ENCODE peak calls at places on chromosomes 12 and 14, in eight cellular contexts. M is heart left ventricle, T is IMR-90, W is breast epithelium, X is sigmoid colon, A is body of pancreas, D is suprapubic skin, I is uterus. N is an unnamed sample. For H3K36me3, the result is how much of the 10 kb centered on the place peaks cover.

GRCh38 chr14:90777358-90777757 is 38.9 kb downstream of the TTC7B start:
- DNase-seq in I (no peak), A (no peak), M (no peak), X (no peak), W (no peak), T (no peak), D (no peak), N (no peak)

GRCh38 chr12:109763201-109763841 is 49.7 kb downstream of the FAM222A start:
- DNase-seq in D (no peak), X (peak), W (peak), T (peak), I (no peak), M (peak), A (peak), N (peak)

GRCh38 chr12:74412607-74413230 is 124.9 kb upstream of the ATXN7L3B start:
- DNase-seq in I (no peak), T (peak), W (no peak), D (no peak), M (no peak), A (no peak), X (no peak), N (no peak)

GRCh38 chr14:67405771-67406170 is 6.2 kb downstream of the PLEK2 start:
- DNase-seq in D (no peak), A (no peak), X (no peak), W (no peak), T (no peak), I (no peak), M (no peak), N (no peak)

GRCh38 chr14:74653386-74654138 is 41.5 kb upstream of the LTBP2 start:
- DNase-seq in D (no peak), X (no peak), T (no peak), W (no peak), M (no peak), A (no peak), I (no peak), N (no peak)

GRCh38 chr12:78470354-78471195 is 394.0 kb upstream of the SYT1 start:
- DNase-seq in M (no peak), X (no peak), T (peak), W (no peak), I (no peak), D (no peak), A (peak), N (no peak)

GRCh38 chr14:57889245-57889644 is 23.4 kb upstream of the SLC35F4 start:
- DNase-seq in A (no peak), T (no peak), M (peak), D (peak), W (no peak), X (no peak), I (peak), N (peak)

GRCh38 chr14:75022655-75023054 is 19.9 kb downstream of the EIF2B2 start:
- DNase-seq in X (no peak), T (no peak), A (no peak), M (peak), I (no peak), W (no peak), D (no peak), N (peak)

GRCh38 chr12:26987634-26988424 is 26.4 kb downstream of the TM7SF3 start:
- DNase-seq in D (no peak), X (no peak), W (no peak), M (no peak), I (no peak), T (peak), A (no peak), N (no peak)

GRCh38 chr14:72439707-72440106 is 454.2 kb downstream of the DPF3 start:
- DNase-seq in I (no peak), M (no peak), X (no peak), A (no peak), D (no peak), W (no peak), T (no peak), N (no peak)

GRCh38 chr12:52207895-52208294 is 16.1 kb upstream of the KRT80 start:
- DNase-seq in M (peak), X (peak), W (peak), D (peak), A (peak), I (no peak), T (peak), N (peak)

GRCh38 chr12:58487280-58488141 is 432.8 kb downstream of the LRIG3 start:
- DNase-seq in M (no peak), D (no peak), I (no peak), A (no peak), X (no peak), W (no peak), T (peak), N (no peak)

GRCh38 chr14:69321601-69322330 is 61.8 kb downstream of the GALNT16 start:
- DNase-seq in X (peak), T (no peak), W (no peak), I (peak), D (peak), M (peak), A (no peak), N (no peak)

GRCh38 chr12:19779393-19780056 is 340.2 kb downstream of the AEBP2 start:
- DNase-seq in W (no peak), M (peak), I (no peak), A (no peak), D (no peak), T (no peak), X (no peak), N (no peak)

GRCh38 chr12:120116792-120117651 is 469 bp upstream of the RAB35 start:
- DNase-seq in W (peak), D (peak), A (peak), T (peak), I (peak), X (peak), M (peak), N (peak)

GRCh38 chr12:57575771-57576612 is 15.0 kb upstream of the PIP4K2C start:
- DNase-seq in W (peak), X (no peak), A (no peak), M (no peak), T (no peak), D (no peak), I (no peak), N (no peak)

GRCh38 chr12:34333337-34333736 is 311.0 kb downstream of the ALG10 start:
- DNase-seq in W (no peak), T (no peak), A (no peak), X (no peak), I (no peak), M (no peak), D (no peak), N (peak)

GRCh38 chr14:102985665-102986064 is 63.2 kb downstream of the AMN start:
- DNase-seq in W (no peak), A (no peak), I (no peak), X (no peak), D (no peak), T (no peak), M (no peak), N (no peak)

DNA sequence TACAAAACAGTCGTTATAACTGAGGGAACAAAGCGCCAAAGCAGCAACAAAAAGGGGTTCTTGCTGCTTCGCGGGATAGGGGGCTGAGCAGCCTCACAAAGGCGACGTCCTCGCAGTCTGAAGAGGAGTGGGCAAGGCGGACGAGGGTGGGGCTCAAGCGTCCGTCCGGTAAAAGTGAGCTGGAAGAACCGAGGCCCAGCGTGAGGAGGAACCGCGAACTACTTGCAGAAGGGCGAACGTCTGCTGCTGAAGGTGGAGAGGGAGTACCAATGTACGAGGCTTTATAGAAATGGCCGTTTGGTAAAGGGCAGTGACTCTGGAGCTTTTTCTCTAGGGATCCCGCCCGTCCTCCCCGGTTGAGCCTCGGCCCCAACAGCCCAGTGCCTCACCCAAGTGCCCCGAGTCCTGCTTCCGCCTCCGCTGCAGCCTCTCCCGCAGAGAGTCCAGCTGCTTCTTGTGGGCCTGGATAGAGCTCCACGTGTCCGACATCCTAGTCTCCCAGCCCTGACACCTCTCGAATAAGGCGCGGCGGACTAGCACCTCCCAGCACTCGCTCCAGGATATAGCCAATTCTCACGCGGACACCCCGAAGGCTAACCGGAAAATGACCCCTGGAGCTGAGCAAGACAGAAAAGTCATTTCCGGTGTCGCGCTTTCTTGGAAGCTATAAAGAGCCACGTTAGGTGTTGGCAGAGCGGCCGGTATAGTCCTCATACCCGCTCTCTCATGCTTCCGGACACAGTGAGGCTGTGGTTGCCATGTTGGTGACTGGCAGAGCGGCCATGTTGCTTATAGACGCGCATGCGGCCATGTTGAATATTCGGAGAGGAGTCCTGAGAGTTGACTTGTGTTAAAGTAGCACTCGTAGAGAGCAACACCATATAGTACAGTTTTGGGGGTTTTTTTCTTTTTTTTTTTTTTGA is at the start of gene METTL3:
- DNase-seq in I (peak), X (peak), A (peak), M (peak), T (peak), W (peak), D (peak), N (peak)
- TF ChIP-seq POLR2A in I (no peak), X (no peak), A (no peak), M (no peak), T (peak), W (no peak), D (no peak), N (peak)

DNA sequence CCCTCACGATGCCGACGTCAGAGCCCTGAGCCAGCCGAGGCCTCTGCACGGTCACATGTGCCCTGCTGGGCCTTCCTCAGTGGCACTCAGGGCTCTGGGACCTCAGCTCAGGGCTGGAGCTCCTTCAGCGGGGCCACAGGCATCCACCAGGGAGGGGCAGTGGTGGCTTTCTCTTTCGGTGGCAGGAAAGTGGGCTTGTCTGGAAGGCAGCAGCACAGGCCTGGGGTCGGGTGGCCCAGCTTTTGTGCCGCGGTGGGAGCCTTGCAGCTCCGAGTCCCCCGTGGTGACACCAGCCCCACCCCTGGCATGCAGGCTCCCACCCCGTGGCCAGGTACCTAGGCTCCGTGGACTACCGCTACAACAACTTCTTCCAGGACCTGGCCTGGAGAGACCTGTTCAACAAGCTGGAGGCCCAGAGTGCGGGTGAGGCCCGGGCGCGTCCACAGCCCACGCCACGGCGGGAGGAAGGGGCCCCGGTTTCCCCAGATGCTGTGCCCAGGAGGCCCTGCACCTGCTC is 14.2 kb upstream of the TEX22 start:
- DNase-seq in T (no peak), M (no peak), X (no peak), I (no peak), W (no peak), D (no peak), A (no peak), N (no peak)
- H3K36me3 ChIP-seq in T (under half), M (under half), X (under half), I (under half), W (under half), D (half or more), A (under half), N (under half)

GRCh38 chr12:124941170-124941527 is 26.7 kb upstream of the UBC start:
- DNase-seq in T (no peak), I (no peak), A (no peak), D (no peak), W (no peak), M (no peak), X (no peak), N (no peak)

GRCh38 chr12:124940393-124941169 is 26.1 kb upstream of the UBC start:
- DNase-seq in A (peak), D (peak), M (peak), X (peak), W (peak), I (peak), T (peak), N (peak)

GRCh38 chr12:124938606-124939427 is 24.4 kb upstream of the UBC start:
- DNase-seq in M (peak), W (no peak), X (peak), D (no peak), A (peak), I (peak), T (peak), N (peak)

GRCh38 chr12:124939428-124940142 is 25.1 kb upstream of the UBC start:
- DNase-seq in I (peak), M (peak), A (peak), W (peak), X (peak), D (peak), T (peak), N (peak)

GRCh38 chr12:124940143-124940392 is 25.6 kb upstream of the UBC start:
- DNase-seq in I (no peak), A (no peak), D (no peak), M (no peak), W (no peak), T (no peak), X (no peak), N (no peak)
- TF ChIP-seq POLR2A in I (no peak), A (no peak), D (no peak), M (no peak), W (no peak), T (no peak), X (no peak), N (no peak)

DNA sequence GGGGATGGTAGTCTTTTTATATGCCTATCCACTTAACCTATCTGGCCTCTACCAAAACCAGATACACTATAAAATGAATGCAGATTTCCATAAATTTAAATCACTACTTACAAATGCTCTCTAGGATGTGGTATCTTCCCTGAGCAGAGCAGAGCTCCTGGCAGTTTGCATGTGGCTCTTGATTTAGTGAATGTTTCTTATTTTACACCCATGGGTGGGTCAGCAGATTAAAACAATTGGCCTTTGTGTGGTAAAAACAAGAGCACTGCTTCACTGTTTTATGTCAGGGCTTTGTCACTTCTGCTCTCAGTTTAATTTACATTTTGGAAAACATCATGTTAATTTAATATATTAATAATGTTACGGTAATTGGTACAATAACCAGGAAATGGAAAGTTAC is 5.5 kb downstream of the TAS2R19 start:
- DNase-seq in D (no peak), T (no peak), I (no peak), A (no peak), W (no peak), M (no peak), X (no peak), N (no peak)
- H3K36me3 ChIP-seq in D (under half), T (under half), I (under half), A (under half), W (under half), M (under half), X (under half), N (under half)

DNA sequence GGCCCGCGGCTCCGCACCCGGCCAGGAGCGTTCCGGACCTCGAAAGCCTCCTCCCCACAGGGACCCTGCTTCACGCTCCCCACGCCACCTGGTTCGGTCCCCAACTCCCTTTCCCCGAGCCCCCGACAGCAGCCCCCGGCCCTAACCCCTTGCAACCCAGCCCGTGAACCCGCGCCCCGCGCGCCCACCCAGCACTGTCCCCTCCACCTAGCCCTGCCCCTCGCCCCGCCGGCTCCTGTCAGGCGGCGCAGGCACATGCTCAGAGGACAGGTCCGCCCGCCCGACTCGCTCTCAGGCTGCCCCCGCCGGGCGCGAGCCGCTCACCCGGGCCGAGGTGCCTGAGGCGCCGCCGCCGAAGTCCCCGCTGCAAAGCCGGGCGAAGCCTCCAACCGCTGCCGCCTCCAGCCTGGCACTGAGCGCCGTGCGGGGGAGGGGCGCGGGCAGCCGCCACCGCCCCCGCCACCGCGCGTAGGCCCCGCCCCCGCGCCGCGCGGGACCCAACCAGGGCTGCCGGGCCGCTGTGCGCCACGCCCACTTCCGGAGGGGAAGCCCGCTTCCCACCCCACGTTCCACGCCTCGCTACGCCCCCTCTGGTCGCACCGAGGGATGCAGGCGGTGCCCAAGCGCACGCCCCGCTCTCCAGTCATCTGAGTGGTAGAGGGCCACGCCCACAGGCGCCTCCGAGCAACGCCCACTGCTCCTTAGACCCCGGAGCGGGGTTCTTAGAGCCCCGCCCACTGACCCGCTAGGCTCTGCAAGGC is at the start of gene CORO1C:
- DNase-seq in I (peak), D (peak), T (peak), A (peak), X (peak), M (peak), W (peak), N (peak)
- TF ChIP-seq POLR2A in I (peak), D (peak), T (peak), A (peak), X (peak), M (peak), W (no peak), N (peak)

DNA sequence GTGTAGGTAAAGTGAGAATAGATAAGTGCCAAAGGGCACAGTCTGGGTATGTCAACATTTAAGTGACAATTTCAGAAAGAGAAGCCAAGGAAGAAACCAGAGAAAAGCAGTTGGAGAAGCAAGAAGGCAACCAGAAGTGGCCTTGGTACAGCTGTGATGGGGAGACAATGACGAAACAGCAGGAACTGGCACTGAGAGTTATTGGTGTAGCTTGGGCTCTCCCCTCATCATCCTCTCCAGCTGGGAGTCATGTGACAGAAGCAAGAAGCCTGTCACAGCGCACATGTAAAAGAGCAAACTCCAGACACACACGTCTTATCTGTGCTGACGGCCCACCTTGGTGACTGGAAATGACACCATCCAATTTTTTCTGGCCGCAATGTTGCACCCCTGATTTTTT is 203.3 kb upstream of the NUDT4 start:
- DNase-seq in X (no peak), I (no peak), D (no peak), M (no peak), A (no peak), T (no peak), W (no peak), N (no peak)
- H3K36me3 ChIP-seq in X (under half), I (under half), D (under half), M (under half), A (under half), T (under half), W (under half), N (under half)

GRCh38 chr12:106978035-106978800 is 8.7 kb downstream of the MTERF2 start:
- DNase-seq in X (peak), W (no peak), I (peak), D (no peak), A (peak), M (peak), T (no peak), N (no peak)

GRCh38 chr12:106976668-106977067 is 10.3 kb downstream of the MTERF2 start:
- DNase-seq in M (no peak), I (no peak), A (peak), T (peak), W (no peak), D (no peak), X (no peak), N (no peak)

GRCh38 chr12:106975098-106975497 is 11.8 kb downstream of the MTERF2 start:
- DNase-seq in W (no peak), X (no peak), A (no peak), M (no peak), T (no peak), D (no peak), I (no peak), N (no peak)

GRCh38 chr12:106974525-106974924 is 12.4 kb downstream of the MTERF2 start:
- DNase-seq in A (no peak), W (no peak), D (no peak), T (no peak), M (no peak), I (no peak), X (no peak), N (no peak)

DNA sequence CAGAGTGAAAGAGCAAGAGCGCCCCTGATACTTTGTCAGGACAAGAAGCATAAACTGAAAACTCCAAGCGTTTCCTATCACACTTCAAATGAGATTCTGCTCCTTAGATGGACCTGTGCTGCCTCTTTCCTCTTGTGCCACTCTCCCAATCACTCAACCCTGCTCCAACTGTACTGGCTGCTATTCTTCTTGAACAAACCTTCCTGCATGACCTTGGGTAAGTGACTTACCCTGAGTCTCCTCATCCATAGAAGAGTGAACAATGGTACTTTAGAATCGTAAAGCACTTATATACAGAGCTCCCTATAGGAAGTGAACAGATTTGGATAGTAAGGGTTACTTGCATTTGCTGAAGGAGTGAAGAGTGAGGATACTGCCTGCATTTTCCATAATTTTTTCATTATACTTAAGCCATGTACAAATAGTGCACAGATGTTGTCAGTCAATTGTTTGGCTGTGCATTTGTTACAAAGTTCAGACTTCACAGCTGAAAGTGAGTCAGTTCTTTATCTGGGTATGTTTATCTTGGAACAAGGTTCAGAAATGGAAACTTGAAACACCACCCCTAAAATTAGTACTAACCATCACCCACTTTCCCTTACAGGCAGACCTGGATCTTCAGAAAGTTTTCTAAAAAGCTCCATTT is 10.8 kb downstream of the MTERF2 start:
- DNase-seq in D (no peak), T (peak), M (no peak), A (no peak), W (no peak), X (no peak), I (no peak), N (no peak)
- TF ChIP-seq POLR2A in D (no peak), T (no peak), M (no peak), A (no peak), W (no peak), X (no peak), I (no peak), N (no peak)

N was measured in upper lobe of left lung.